ENCODE peak calls at places on chromosomes 1 and 21, in five cellular contexts. E, R, S, C and Z are unnamed samples.

GRCh38 chr1:60813051-60813450 is 269.3 kb upstream of the NFIA start:
- DNase-seq in E (no peak), R (no peak), S (peak; percentile 19), C (no peak), Z (peak; percentile 5)

GRCh38 chr1:34663031-34663430 is 91.8 kb upstream of the GJB5 start:
- DNase-seq in E (no peak), R (no peak), S (no peak), C (no peak), Z (no peak)

GRCh38 chr1:109935451-109935900 is 24.8 kb downstream of the CSF1 start:
- DNase-seq in E (no peak), R (no peak), S (no peak), C (no peak), Z (no peak)

GRCh38 chr1:61865646-61866220 is 123.5 kb downstream of the PATJ start:
- DNase-seq in E (no peak), R (no peak), S (no peak), C (no peak), Z (no peak)

GRCh38 chr1:28519946-28520725 is 14.3 kb downstream of the RCC1 start:
- DNase-seq in E (no peak), R (no peak), S (no peak), C (no peak), Z (no peak)

GRCh38 chr1:209675567-209676154 is 449 bp downstream of the G0S2 start:
- DNase-seq in E (peak; percentile 17), R (no peak), S (no peak), C (peak; percentile 78), Z (peak; percentile 45)

GRCh38 chr1:244173240-244173639 is 122.2 kb downstream of the ZBTB18 start:
- DNase-seq in E (no peak), R (no peak), S (no peak), C (no peak), Z (no peak)

GRCh38 chr21:45378258-45378966 is 26.6 kb upstream of the COL18A1 start:
- DNase-seq in E (no peak), R (no peak), S (no peak), C (peak; percentile 78), Z (peak; percentile 67)

GRCh38 chr1:240107058-240107684 is 15.5 kb downstream of the FMN2 start:
- DNase-seq in E (no peak), R (no peak), S (peak; percentile 19), C (no peak), Z (peak; percentile 86)

GRCh38 chr1:14924012-14924452 is 229.5 kb upstream of the TMEM51 start:
- DNase-seq in E (peak; percentile 63), R (peak; percentile 92), S (peak; percentile 61), C (peak; percentile 80), Z (peak; percentile 47)

GRCh38 chr1:23370744-23371710 is 1.4 kb upstream of the ZNF436 start:
- DNase-seq in E (peak; percentile 65), R (peak; percentile 60), S (peak; percentile 79), C (peak; percentile 94), Z (peak; percentile 37)
- H3K4me3 ChIP-seq in E (peak overlapping the region; percentile 88), R (peak overlapping the region; percentile 58), S (peak overlapping the region; percentile 98), C (peak overlapping the region; percentile 95), Z (peak overlapping the region; percentile 79)

DNA sequence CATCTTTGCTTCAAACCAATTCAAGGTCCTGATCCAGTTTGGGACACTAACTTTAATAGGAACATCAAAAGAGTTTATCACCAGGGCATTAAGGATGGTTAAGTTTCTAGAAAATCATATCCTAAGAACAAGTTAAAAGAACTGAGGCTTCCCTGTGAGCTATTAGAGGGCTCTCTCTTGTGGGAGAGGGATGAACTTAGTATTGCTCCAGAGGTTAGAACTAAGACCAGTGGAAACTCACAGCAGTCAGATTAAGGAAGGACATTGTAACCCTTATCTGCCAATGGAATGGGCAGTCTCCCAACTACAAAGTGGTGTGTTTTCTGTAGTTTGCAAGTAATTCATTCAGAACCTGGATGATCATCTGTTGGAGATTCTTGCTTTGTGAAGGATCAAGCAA is 36.8 kb downstream of the UBE2U start:
- DNase-seq in E (no peak), R (no peak), S (peak; percentile 51), C (no peak), Z (peak; percentile 37)
- TF ChIP-seq CTCF in E (no peak), R (no peak), S (peak; percentile 22), C (no peak), Z (peak; percentile 27)

DNA sequence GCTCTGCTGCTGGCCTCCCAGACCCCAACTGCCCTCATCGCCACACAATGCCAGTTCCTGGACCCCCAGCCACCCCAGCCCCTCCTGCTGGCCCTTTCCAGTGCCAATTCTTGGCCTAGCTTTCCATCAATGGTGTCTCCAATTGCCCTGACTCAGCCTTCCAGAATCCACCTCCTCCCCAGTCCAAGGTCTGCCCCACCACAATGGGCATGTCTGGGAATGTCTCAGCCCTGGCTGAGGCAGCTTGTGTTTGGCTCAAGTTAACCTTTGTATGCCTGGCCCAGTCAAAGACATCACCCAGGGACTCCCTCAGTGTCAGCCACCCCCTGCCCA is 16.4 kb downstream of the ALDH4A1 start:
- DNase-seq in E (no peak), R (no peak), S (peak; percentile 36), C (no peak), Z (peak; percentile 72)
- H3K4me3 ChIP-seq in E (no peak overlapping the region), R (no peak overlapping the region), S (no peak overlapping the region), C (no peak overlapping the region), Z (no peak overlapping the region)

DNA sequence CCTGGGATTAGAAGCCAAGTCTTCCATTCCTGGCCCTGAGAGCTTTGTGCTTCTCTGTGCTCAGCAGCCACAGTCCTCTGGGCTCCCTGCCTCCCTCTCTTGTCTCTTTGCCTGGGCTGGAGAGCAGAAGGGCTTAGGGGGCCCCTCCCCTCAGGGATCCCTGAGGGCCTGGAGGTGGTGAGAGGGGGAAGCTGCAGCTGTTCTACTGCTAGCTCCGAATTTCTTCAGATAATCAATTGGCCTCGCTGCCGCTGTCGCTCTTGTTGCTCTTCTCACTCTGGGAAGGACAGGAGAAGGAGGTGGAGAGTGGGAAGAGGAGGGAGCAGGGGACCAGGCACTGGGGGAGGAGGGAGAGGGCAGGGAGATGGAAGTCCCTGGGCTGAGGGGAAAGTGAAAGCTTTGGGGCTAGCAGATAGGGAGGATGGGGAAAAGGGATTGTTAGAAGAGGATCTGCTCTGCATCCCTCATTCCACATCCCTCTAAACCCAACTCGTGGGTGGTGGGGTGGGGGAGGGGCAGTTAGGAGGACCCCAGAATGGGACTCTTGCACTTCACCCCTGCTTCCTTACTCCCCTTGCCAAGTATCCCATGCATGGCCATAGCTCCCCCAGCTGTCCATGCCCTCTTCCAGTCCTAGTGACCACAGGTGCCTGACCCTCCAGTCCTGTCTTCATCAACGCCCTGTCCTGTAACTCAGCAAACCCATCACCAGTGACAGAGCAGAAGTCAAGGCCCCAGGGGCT is 8.0 kb downstream of the NHLH1 start:
- DNase-seq in E (no peak), R (no peak), S (no peak), C (peak; percentile 78), Z (no peak)
- TF ChIP-seq CTCF in E (no peak), R (no peak), S (no peak), C (no peak), Z (no peak)

DNA sequence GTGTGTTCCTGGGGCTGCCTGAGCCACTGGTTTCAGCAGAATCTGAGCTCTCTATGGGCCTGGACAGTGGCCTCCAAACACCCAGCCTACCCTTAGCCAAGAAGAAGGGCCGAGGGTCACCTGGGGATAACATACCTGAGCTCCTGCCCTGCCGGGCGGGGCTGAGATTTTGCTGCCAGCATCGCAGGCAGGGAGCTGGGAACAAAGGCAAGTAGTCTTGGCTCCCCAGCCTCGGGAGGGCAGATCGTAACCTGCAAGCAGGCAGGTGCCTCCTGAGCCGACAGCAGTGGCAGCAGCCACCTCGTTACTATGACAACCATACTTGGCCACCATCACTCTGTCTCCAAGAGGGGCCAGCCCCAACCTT is 54.7 kb downstream of the TOMM20 start:
- DNase-seq in E (peak; percentile 74), R (no peak), S (no peak), C (no peak), Z (no peak)
- H3K4me3 ChIP-seq in E (no peak overlapping the region), R (no peak overlapping the region), S (no peak overlapping the region), C (no peak overlapping the region), Z (no peak overlapping the region)

DNA sequence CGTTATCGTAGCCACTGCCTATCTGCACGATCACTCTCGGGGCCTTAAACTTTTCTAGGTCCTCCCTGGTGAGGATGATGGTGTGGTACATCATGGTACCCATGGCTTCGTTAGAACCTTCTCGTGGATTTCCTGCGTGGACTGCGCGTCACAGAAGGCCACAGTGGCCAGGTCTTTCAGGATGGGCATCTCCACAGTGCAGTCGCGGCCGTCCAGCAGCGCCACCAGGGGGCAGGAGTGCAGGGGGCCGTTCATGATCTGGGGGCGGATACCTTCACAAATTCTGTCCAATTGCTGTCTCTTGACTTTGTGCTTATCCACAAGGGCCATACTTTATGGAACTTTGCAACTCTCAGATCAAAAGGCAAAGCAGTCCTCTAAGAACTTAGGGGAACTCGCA is 69.6 kb downstream of the WLS start:
- DNase-seq in E (no peak), R (peak; percentile 24), S (no peak), C (peak; percentile 78), Z (no peak)
- TF ChIP-seq CTCF in E (no peak), R (peak; percentile 46), S (peak; percentile 15), C (peak; percentile 65), Z (peak; percentile 15)

DNA sequence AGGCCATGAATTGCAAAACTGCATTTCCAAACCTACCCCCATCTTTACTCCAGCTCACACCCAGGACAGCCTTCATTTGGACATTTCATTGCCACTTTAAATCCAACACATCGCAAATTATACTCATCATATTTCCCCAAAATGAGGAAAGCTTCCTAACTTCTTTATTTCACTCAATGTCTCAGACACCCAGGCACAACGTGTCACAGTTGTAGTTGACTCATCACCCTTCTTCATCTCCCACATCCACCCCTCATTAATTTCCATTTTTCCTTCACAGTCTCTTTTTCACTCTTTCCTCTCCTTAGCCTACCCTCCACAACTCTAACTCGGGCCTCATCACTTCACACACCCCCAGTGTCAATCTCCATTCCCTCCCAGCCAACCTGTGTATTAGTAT is 6.7 kb downstream of the OTUD7B start:
- DNase-seq in E (no peak), R (no peak), S (no peak), C (no peak), Z (no peak)
- H3K4me3 ChIP-seq in E (no peak overlapping the region), R (no peak overlapping the region), S (no peak overlapping the region), C (no peak overlapping the region), Z (no peak overlapping the region)

GRCh38 chr1:187549540-187549939 is 720.8 kb downstream of the PLA2G4A start:
- DNase-seq in E (no peak), R (no peak), S (no peak), C (no peak), Z (no peak)

GRCh38 chr1:187551061-187551460 is 722.3 kb downstream of the PLA2G4A start:
- DNase-seq in E (no peak), R (no peak), S (no peak), C (peak; percentile 77), Z (no peak)
- TF ChIP-seq CTCF in E (no peak), R (no peak), S (no peak), C (peak; percentile 45), Z (no peak)

GRCh38 chr1:225657462-225657989 is 4.6 kb upstream of the ENAH start:
- DNase-seq in E (peak; percentile 71), R (no peak), S (peak; percentile 85), C (no peak), Z (peak; percentile 75)

GRCh38 chr1:225655509-225656258 is 2.8 kb upstream of the ENAH start:
- DNase-seq in E (peak; percentile 41), R (no peak), S (peak; percentile 98), C (no peak), Z (peak; percentile 98)

GRCh38 chr1:225660544-225660946 is 7.6 kb upstream of the ENAH start:
- DNase-seq in E (no peak), R (no peak), S (no peak), C (no peak), Z (no peak)

GRCh38 chr1:225654688-225655508 is 2.0 kb upstream of the ENAH start:
- DNase-seq in E (no peak), R (no peak), S (no peak), C (no peak), Z (no peak)

GRCh38 chr1:225658041-225658440 is 5.1 kb upstream of the ENAH start:
- DNase-seq in E (no peak), R (no peak), S (peak; percentile 33), C (no peak), Z (no peak)
- H3K4me3 ChIP-seq in E (no peak overlapping the region), R (no peak overlapping the region), S (no peak overlapping the region), C (no peak overlapping the region), Z (no peak overlapping the region)